ENCODE peak calls at places on chromosomes 2 and 18, in eight cellular contexts. F is heart left ventricle; E is naive thymus-derived CD4-positive, alpha-beta T cell; I is ovary; T is mesenchymal stem cell; N is GM12865; O is neural progenitor cell; M is brain microvascular endothelial cell. P is an unnamed sample.

GRCh38 chr2:10846110-10846861 is 33.7 kb upstream of the PDIA6 start:
- DNase-seq in I (no peak), T (no peak), F (no peak), M (no peak), O (no peak), N (no peak), E (no peak), P (no peak)

GRCh38 chr2:70454936-70455544 is 98.6 kb downstream of the TGFA start:
- DNase-seq in E (no peak), O (no peak), F (no peak), N (no peak), M (no peak), T (no peak), I (no peak), P (no peak)

GRCh38 chr2:42105330-42106256 is 57.8 kb downstream of the PKDCC start:
- DNase-seq in F (peak), E (peak), T (no peak), O (no peak), I (no peak), M (peak), N (peak), P (no peak)

GRCh38 chr18:62714671-62715438 is 486 bp upstream of the PHLPP1 start:
- DNase-seq in N (peak), I (peak), M (peak), T (peak), O (peak), F (peak), E (peak), P (peak)

GRCh38 chr18:10259075-10259474 is 195.4 kb upstream of the APCDD1 start:
- DNase-seq in I (no peak), E (no peak), M (no peak), F (no peak), T (no peak), O (no peak), N (no peak), P (no peak)

GRCh38 chr2:187878096-187878495 is 323.9 kb upstream of the TFPI start:
- DNase-seq in T (no peak), M (no peak), F (no peak), E (no peak), I (no peak), N (no peak), O (no peak), P (no peak)

GRCh38 chr2:230693411-230693810 is 19.2 kb upstream of the CAB39 start:
- DNase-seq in O (no peak), M (no peak), F (no peak), N (no peak), I (no peak), T (no peak), E (no peak), P (no peak)

GRCh38 chr2:30404354-30405265 is 42.4 kb upstream of the LCLAT1 start:
- DNase-seq in N (no peak), F (peak), T (no peak), O (peak), E (peak), M (no peak), I (peak), P (no peak)

GRCh38 chr2:55899881-55900280 is 23.7 kb downstream of the EFEMP1 start:
- DNase-seq in M (no peak), I (no peak), T (no peak), N (no peak), E (no peak), F (no peak), O (no peak), P (no peak)

GRCh38 chr2:11855120-11855760 is 108.8 kb downstream of the LPIN1 start:
- DNase-seq in N (no peak), O (no peak), I (no peak), E (no peak), T (no peak), M (no peak), F (no peak), P (no peak)

GRCh38 chr2:25338401-25338800 is 3.3 kb downstream of the DNMT3A start:
- DNase-seq in O (no peak), I (no peak), F (no peak), M (no peak), N (no peak), E (no peak), T (no peak), P (no peak)

GRCh38 chr2:45192481-45192880 is 183.2 kb upstream of the SIX2 start:
- DNase-seq in M (no peak), I (no peak), E (no peak), O (no peak), F (no peak), T (no peak), N (no peak), P (no peak)

GRCh38 chr18:76467371-76468190 is 27.5 kb downstream of the ZNF516 start:
- DNase-seq in M (no peak), N (peak), I (no peak), O (peak), F (peak), T (peak), E (peak), P (no peak)

GRCh38 chr2:128552806-128553551 is 234.3 kb upstream of the HS6ST1 start:
- DNase-seq in N (no peak), M (no peak), I (no peak), O (no peak), E (no peak), T (no peak), F (no peak), P (no peak)

GRCh38 chr2:238979636-238980035 is 131.8 kb downstream of the TWIST2 start:
- DNase-seq in M (no peak), N (no peak), T (no peak), I (no peak), O (no peak), E (no peak), F (no peak), P (no peak)

GRCh38 chr18:49655266-49656097 is 93.6 kb downstream of the LIPG start:
- DNase-seq in T (no peak), N (no peak), E (no peak), M (no peak), I (no peak), O (no peak), F (no peak), P (no peak)

GRCh38 chr2:10844083-10844482 is 31.5 kb upstream of the PDIA6 start:
- DNase-seq in O (peak), E (no peak), M (peak), N (no peak), F (peak), I (no peak), T (peak), P (peak)

GRCh38 chr2:58553937-58554336 is 312.8 kb upstream of the FANCL start:
- DNase-seq in M (no peak), N (peak), O (peak), F (no peak), T (no peak), E (no peak), I (no peak), P (no peak)

GRCh38 chr18:33844232-33844631 is 266.2 kb downstream of the ASXL3 start:
- DNase-seq in O (no peak), F (no peak), M (no peak), E (no peak), I (no peak), N (no peak), T (no peak), P (no peak)

GRCh38 chr18:45588831-45589558 is 26.3 kb upstream of the SLC14A2 start:
- DNase-seq in E (no peak), I (no peak), N (no peak), F (no peak), M (no peak), T (no peak), O (no peak), P (no peak)

GRCh38 chr2:38722271-38723115 is 28.7 kb downstream of the SRSF7 start:
- DNase-seq in E (no peak), N (peak), O (no peak), I (no peak), M (no peak), F (no peak), T (no peak), P (no peak)

GRCh38 chr2:218645126-218645525 is 14.3 kb downstream of the ZNF142 start:
- DNase-seq in F (no peak), E (no peak), N (no peak), T (no peak), I (no peak), O (no peak), M (peak), P (no peak)

GRCh38 chr2:235564884-235565530 is 71.2 kb downstream of the AGAP1 start:
- DNase-seq in N (no peak), O (no peak), E (no peak), M (no peak), F (no peak), T (no peak), I (no peak), P (no peak)

GRCh38 chr2:231058761-231059550 is 2.3 kb downstream of the PSMD1 start:
- DNase-seq in N (no peak), T (peak), O (no peak), M (peak), F (no peak), I (no peak), E (no peak), P (no peak)

GRCh38 chr2:190407246-190407661 is 901 bp upstream of the MFSD6 start:
- DNase-seq in O (peak), T (no peak), M (no peak), I (no peak), F (no peak), E (peak), N (peak), P (no peak)

GRCh38 chr2:73488079-73488478 is 102.4 kb downstream of the ALMS1 start:
- DNase-seq in I (no peak), F (no peak), O (no peak), M (no peak), N (no peak), E (no peak), T (no peak), P (no peak)

GRCh38 chr2:109500910-109501309 is 112.9 kb downstream of the SEPTIN10 start:
- DNase-seq in E (no peak), I (no peak), N (no peak), F (no peak), M (no peak), T (no peak), O (no peak), P (no peak)

GRCh38 chr2:29108225-29108624 is 7.0 kb upstream of the CLIP4 start:
- DNase-seq in T (peak), I (no peak), F (no peak), N (no peak), M (peak), O (no peak), E (no peak), P (no peak)

GRCh38 chr18:46419391-46420141 is 237.5 kb downstream of the LOXHD1 start:
- DNase-seq in F (no peak), E (no peak), I (no peak), N (peak), M (no peak), T (no peak), O (peak), P (no peak)

GRCh38 chr2:160792837-160793236 is 299.2 kb upstream of the RBMS1 start:
- DNase-seq in T (no peak), I (no peak), E (no peak), F (no peak), N (no peak), O (no peak), M (no peak), P (no peak)

GRCh38 chr18:2902327-2902726 is 55.5 kb downstream of the EMILIN2 start:
- DNase-seq in F (no peak), E (no peak), T (no peak), N (no peak), O (no peak), M (no peak), I (peak), P (peak)

GRCh38 chr2:73890301-73891092 is 2.3 kb upstream of the ACTG2 start:
- DNase-seq in N (no peak), I (no peak), M (no peak), E (no peak), F (no peak), T (no peak), O (no peak), P (no peak)

GRCh38 chr18:33839452-33840225 is 261.6 kb downstream of the ASXL3 start:
- DNase-seq in M (peak), O (peak), I (no peak), E (no peak), N (peak), T (peak), F (peak), P (no peak)

GRCh38 chr2:53715568-53715967 is 52.0 kb upstream of the CHAC2 start:
- DNase-seq in F (no peak), O (no peak), E (no peak), I (no peak), M (no peak), N (peak), T (peak), P (no peak)

GRCh38 chr2:231162036-231162345 is 36.4 kb upstream of the ARMC9 start:
- DNase-seq in E (no peak), M (peak), I (no peak), F (no peak), O (no peak), N (no peak), T (peak), P (no peak)

DNA sequence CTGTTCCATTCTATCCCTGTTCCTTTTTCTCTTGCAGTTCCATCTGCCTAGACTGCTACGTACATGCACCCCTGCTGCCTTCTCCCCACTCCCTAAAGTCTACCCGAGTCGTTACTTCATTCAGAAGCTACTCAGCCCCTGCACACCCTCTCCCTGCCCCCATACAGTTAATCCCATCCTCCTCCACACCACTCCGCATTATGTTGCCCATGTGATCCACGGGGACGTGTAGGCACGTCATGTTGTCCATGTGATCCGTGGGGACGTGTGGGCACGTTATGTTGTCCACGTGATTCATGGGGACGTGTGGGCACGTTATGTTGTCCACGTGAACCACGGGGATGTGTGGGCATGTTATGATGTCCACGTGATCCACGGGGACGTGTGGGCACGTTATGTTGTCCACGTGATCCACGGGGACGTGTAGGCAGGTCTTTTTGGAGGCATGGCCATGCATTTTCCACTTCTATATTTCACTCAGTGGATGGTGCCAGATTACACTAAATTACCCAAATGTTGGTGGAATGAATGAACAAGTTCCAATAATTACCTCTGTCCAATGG is 299.5 kb downstream of the DCDC2C start:
- DNase-seq in E (no peak), F (no peak), N (no peak), O (no peak), I (no peak), M (no peak), T (no peak), P (no peak)
- H3K4me3 ChIP-seq in E (no peak), F (no peak), N (no peak), O (no peak), I (no peak), M (no peak), T (no peak), P (no peak)

DNA sequence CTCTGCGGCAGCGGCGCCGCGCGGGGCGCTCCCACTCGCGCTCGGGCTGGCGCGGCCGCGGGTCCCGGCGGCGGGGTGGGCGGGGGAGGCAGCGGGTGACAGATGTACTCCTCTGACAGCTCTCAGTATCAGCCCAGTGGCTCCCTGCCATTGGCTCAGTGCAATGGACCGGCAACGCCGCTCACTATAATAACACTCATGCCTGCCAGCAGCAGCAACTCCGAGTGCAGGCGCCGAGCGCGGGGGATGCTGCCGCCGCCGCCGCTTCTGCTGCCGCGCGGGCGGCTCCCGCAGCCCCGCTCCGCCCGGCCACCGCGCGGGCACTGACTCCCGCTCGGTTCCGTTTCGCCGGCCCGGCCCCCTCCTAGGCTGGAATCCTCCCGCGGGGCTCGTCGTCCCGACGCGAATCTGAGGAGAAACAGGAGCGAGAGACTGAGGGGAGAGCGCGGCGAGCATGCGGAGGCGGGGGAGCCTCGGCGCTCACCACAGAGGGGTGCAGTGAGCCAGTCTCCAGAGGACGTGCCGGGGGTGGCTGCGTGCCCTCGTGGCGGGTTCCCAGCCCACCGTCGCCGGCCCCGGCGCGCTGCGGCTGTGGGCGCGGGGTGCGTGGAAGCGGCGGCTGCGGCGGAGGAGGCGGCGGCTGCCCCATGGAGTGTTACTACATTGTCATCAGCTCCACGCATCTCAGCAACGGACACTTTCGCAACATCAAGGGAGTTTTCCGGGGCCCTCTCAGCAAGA is at the start of gene ZNF804A:
- DNase-seq in O (peak), F (peak), T (peak), N (peak), M (peak), I (peak), E (no peak), P (peak)
- H3K4me3 ChIP-seq in O (peak), F (peak), T (peak), N (peak), M (peak), I (peak), E (no peak), P (peak)

GRCh38 chr2:240098349-240098748 is 37.8 kb downstream of the COPS9 start:
- DNase-seq in F (no peak), T (no peak), E (no peak), M (no peak), I (no peak), O (no peak), N (no peak), P (no peak)

GRCh38 chr2:240095556-240096523 is 40.3 kb downstream of the COPS9 start:
- DNase-seq in F (no peak), O (peak), T (no peak), M (no peak), N (no peak), E (no peak), I (no peak), P (no peak)
- H3K4me3 ChIP-seq in F (no peak), O (peak), T (no peak), M (no peak), N (no peak), E (no peak), I (no peak), P (no peak)

DNA sequence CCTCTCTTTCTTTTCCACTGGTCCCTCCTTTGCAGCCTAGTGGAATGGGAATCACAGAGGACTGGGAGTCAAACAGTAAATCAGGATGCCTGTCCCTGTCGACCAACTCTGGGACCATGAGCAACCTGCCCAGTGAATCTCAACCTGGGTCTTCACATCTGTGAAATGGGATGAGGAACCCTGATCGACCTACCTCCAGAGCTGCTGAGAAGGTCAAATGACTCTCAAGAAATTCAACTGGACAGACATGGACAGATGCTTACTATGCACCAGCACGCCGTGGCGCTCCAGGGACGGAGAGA is 73.3 kb upstream of the TAF1B start:
- DNase-seq in O (no peak), F (no peak), N (no peak), T (no peak), E (no peak), M (no peak), I (no peak), P (no peak)
- H3K4me3 ChIP-seq in O (no peak), F (no peak), N (no peak), T (peak), E (no peak), M (peak), I (peak), P (no peak)

GRCh38 chr18:55435592-55435991 is 152.4 kb downstream of the TCF4 start:
- DNase-seq in T (no peak), I (no peak), N (no peak), O (no peak), E (no peak), M (peak), F (no peak), P (no peak)

GRCh38 chr18:55440988-55441387 is 147.0 kb downstream of the TCF4 start:
- DNase-seq in F (no peak), N (no peak), E (no peak), I (no peak), T (no peak), O (no peak), M (no peak), P (no peak)

GRCh38 chr18:55433688-55434087 is 154.3 kb downstream of the TCF4 start:
- DNase-seq in O (no peak), E (no peak), T (no peak), F (no peak), M (no peak), I (no peak), N (no peak), P (no peak)

GRCh38 chr18:55442561-55442960 is 145.4 kb downstream of the TCF4 start:
- DNase-seq in I (no peak), E (no peak), T (no peak), F (no peak), N (no peak), O (no peak), M (no peak), P (no peak)

GRCh38 chr18:55439036-55439435 is 149.0 kb downstream of the TCF4 start:
- DNase-seq in M (no peak), T (no peak), I (no peak), E (no peak), F (no peak), N (no peak), O (peak), P (no peak)
- H3K4me3 ChIP-seq in M (no peak), T (no peak), I (no peak), E (no peak), F (no peak), N (no peak), O (peak), P (no peak)

DNA sequence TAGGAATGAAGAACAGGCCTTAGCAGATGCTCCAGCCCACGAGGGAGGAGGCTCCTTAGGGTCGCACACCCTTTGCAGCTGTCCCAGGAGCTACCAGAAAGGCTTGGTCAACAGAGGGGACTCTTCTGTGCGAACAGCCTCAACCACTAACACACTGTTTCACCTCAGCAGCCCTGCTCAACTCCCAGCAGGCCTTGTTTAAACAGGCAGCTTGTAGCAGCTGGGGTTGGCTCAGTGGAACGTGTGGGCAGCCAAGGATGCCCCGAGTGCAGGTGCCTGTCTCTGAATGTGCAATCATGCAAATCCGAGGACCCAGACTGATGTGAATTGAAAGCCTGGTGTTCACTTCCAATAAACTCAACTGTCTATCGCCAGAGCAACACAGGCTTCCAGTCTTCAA is 88.7 kb upstream of the CXCR4 start:
- DNase-seq in F (no peak), I (no peak), M (no peak), T (no peak), E (no peak), N (peak), O (no peak), P (no peak)
- H3K4me3 ChIP-seq in F (no peak), I (no peak), M (no peak), T (no peak), E (no peak), N (no peak), O (no peak), P (no peak)

P was measured in left lung.